ENCODE peak calls at places on chromosome 20, in nine cellular contexts. E, T, G, H, P, B, N, Y and R are unnamed samples.

GRCh38 chr20:1086273-1087213 is 31.9 kb upstream of the PSMF1 start:
- DNase-seq in T (no peak), Y (no peak), G (no peak), P (no peak), B (no peak), N (no peak), E (no peak), H (no peak), R (no peak)

GRCh38 chr20:43953919-43954617 is 39.4 kb downstream of the TOX2 start:
- DNase-seq in B (no peak), N (no peak), H (peak; percentile 59), G (no peak), Y (no peak), P (no peak), E (peak; percentile 64), T (no peak), R (peak; percentile 69)

GRCh38 chr20:25309395-25310267 is 61.7 kb downstream of the PYGB start:
- DNase-seq in G (no peak), E (peak; percentile 78), N (peak; percentile 83), T (no peak), B (peak; percentile 81), H (peak; percentile 57), P (peak; percentile 84), Y (peak; percentile 72), R (peak; percentile 92)

GRCh38 chr20:1299522-1299921 is 29.4 kb downstream of the SDCBP2 start:
- DNase-seq in H (peak; percentile 41), G (no peak), P (peak; percentile 38), N (no peak), T (no peak), Y (no peak), E (peak; percentile 36), B (no peak), R (peak; percentile 37)

GRCh38 chr20:23305098-23305497 is 45.5 kb upstream of the NXT1 start:
- DNase-seq in N (no peak), P (no peak), Y (peak; percentile 81), B (peak; percentile 39), T (no peak), G (no peak), H (no peak), E (no peak), R (no peak)

GRCh38 chr20:21360686-21361085 is 36.6 kb downstream of the NKX2-4 start:
- DNase-seq in G (no peak), P (no peak), Y (peak; percentile 5), N (no peak), H (no peak), B (no peak), T (no peak), E (no peak), R (peak; percentile 37)

GRCh38 chr20:53621482-53622246 is 28.0 kb upstream of the ZNF217 start:
- DNase-seq in H (peak; percentile 86), T (no peak), E (no peak), Y (peak; percentile 89), G (no peak), P (peak; percentile 99), B (peak; percentile 76), N (peak; percentile 66), R (peak; percentile 85)

GRCh38 chr20:18527836-18528235 is 20.1 kb downstream of the SEC23B start:
- DNase-seq in Y (peak; percentile 58), H (no peak), G (no peak), P (peak; percentile 80), T (no peak), B (peak; percentile 77), E (no peak), N (no peak), R (peak; percentile 92)

GRCh38 chr20:58813369-58813768 is 37.3 kb downstream of the GNAS-AS1 start:
- DNase-seq in B (no peak), Y (no peak), E (no peak), N (no peak), P (no peak), G (no peak), T (no peak), H (no peak), R (no peak)

GRCh38 chr20:6081236-6081635 is 27.4 kb upstream of the LRRN4 start:
- DNase-seq in E (no peak), P (peak; percentile 45), T (no peak), N (no peak), Y (peak; percentile 10), H (no peak), G (no peak), B (peak; percentile 64), R (peak; percentile 37)

GRCh38 chr20:47610247-47610944 is 108.7 kb downstream of the NCOA3 start:
- DNase-seq in H (peak; percentile 90), E (no peak), P (peak; percentile 88), Y (peak; percentile 69), B (peak; percentile 74), N (peak; percentile 45), G (no peak), T (no peak), R (peak; percentile 87)

GRCh38 chr20:61436674-61437279 is 184.7 kb downstream of the CDH4 start:
- DNase-seq in H (no peak), G (peak; percentile 36), T (no peak), E (no peak), N (no peak), P (peak; percentile 84), B (peak; percentile 29), Y (peak; percentile 98), R (peak; percentile 70)

GRCh38 chr20:10537850-10538480 is 102.9 kb downstream of the SLX4IP start:
- DNase-seq in P (peak; percentile 61), H (no peak), T (no peak), Y (peak; percentile 57), G (no peak), N (no peak), B (peak; percentile 68), E (no peak), R (peak; percentile 75)

GRCh38 chr20:57190536-57191265 is 75.7 kb downstream of the BMP7 start:
- DNase-seq in H (no peak), B (no peak), N (no peak), G (no peak), Y (peak; percentile 56), T (no peak), E (no peak), P (peak; percentile 5), R (peak; percentile 73)

GRCh38 chr20:25195962-25196700 is 619 bp downstream of the ENTPD6 start:
- DNase-seq in Y (peak; percentile 66), P (peak; percentile 75), B (peak; percentile 5), T (no peak), G (peak; percentile 39), E (no peak), H (peak; percentile 22), N (peak; percentile 66), R (peak; percentile 46)

GRCh38 chr20:1171461-1172093 is 13.2 kb downstream of the TMEM74B start:
- DNase-seq in B (no peak), N (peak; percentile 79), H (peak; percentile 38), T (no peak), E (no peak), G (no peak), P (peak; percentile 29), Y (no peak), R (peak; percentile 46)

GRCh38 chr20:56924976-56925695 is 296.0 kb downstream of the TFAP2C start:
- DNase-seq in E (no peak), N (peak; percentile 29), P (no peak), B (no peak), H (no peak), T (no peak), G (peak; percentile 12), Y (no peak), R (no peak)

GRCh38 chr20:62958388-62959100 is 6.0 kb downstream of the SLC17A9 start:
- DNase-seq in H (no peak), E (peak; percentile 63), B (no peak), N (no peak), G (no peak), P (no peak), Y (no peak), T (no peak), R (no peak)

GRCh38 chr20:51128198-51128597 is 105.3 kb upstream of the KCNG1 start:
- DNase-seq in P (peak; percentile 86), G (no peak), T (no peak), B (peak; percentile 69), H (peak; percentile 79), E (no peak), Y (peak; percentile 84), N (no peak), R (peak; percentile 98)

GRCh38 chr20:63980317-63980805 is 571 bp upstream of the PRPF6 start:
- DNase-seq in H (no peak), P (no peak), E (no peak), Y (peak; percentile 78), N (peak; percentile 7), T (no peak), B (no peak), G (no peak), R (no peak)

GRCh38 chr20:48783533-48784272 is 44.1 kb downstream of the PREX1 start:
- DNase-seq in E (no peak), G (no peak), B (no peak), T (no peak), Y (no peak), P (no peak), N (no peak), H (no peak), R (peak; percentile 23)

GRCh38 chr20:4120921-4121321 is 105.6 kb upstream of the RNF24 start:
- DNase-seq in Y (no peak), H (no peak), P (no peak), B (no peak), N (no peak), G (no peak), E (no peak), T (no peak), R (no peak)

GRCh38 chr20:44097521-44098255 is 89.3 kb downstream of the JPH2 start:
- DNase-seq in H (no peak), E (peak; percentile 28), P (peak; percentile 16), N (no peak), Y (peak; percentile 70), B (no peak), G (no peak), T (no peak), R (peak; percentile 25)

GRCh38 chr20:8583209-8584106 is 451.4 kb downstream of the PLCB1 start:
- DNase-seq in E (no peak), B (no peak), Y (no peak), G (no peak), T (no peak), P (peak; percentile 87), N (peak; percentile 63), H (no peak), R (no peak)

GRCh38 chr20:62754122-62754990 is 41.9 kb upstream of the MRGBP start:
- DNase-seq in E (peak; percentile 69), H (no peak), N (no peak), Y (peak; percentile 25), B (no peak), P (no peak), T (no peak), G (no peak), R (no peak)

GRCh38 chr20:6767536-6768227 is at the start of gene BMP2:
- DNase-seq in E (peak; percentile 81), B (peak; percentile 62), T (no peak), P (peak; percentile 83), H (no peak), N (peak; percentile 91), Y (peak; percentile 69), G (no peak), R (peak; percentile 43)

GRCh38 chr20:8718214-8718613 is 350.7 kb upstream of the PLCB4 start:
- DNase-seq in N (no peak), G (no peak), E (no peak), Y (no peak), P (no peak), B (no peak), H (no peak), T (no peak), R (no peak)

GRCh38 chr20:21125072-21125848 is 622 bp upstream of the KIZ start:
- DNase-seq in P (peak; percentile 59), H (peak; percentile 54), T (no peak), E (peak; percentile 82), N (peak; percentile 77), G (peak; percentile 61), Y (peak; percentile 46), B (peak; percentile 41), R (peak; percentile 62)